ENCODE peak calls at places on chromosome 20, in five cellular contexts. S is Karpas-422, N is trophoblast cell, O is breast epithelium, W is uterus. U is an unnamed sample.
A peak's percentile ranks its signal among the peaks of the same experiment; 100 is the strongest.

GRCh38 chr20:1827974-1828785 is 67.0 kb upstream of the SIRPA start:
- DNase-seq in S (no peak), N (peak; percentile 73), O (peak; percentile 47), W (no peak), U (no peak)

GRCh38 chr20:40991181-40991889 is 37.3 kb upstream of the TOP1 start:
- DNase-seq in S (peak; percentile 99), N (no peak), O (no peak), W (no peak), U (peak; percentile 86)

GRCh38 chr20:59123011-59123676 is 40.5 kb upstream of the ZNF831 start:
- DNase-seq in S (no peak), N (no peak), O (no peak), W (no peak), U (no peak)

GRCh38 chr20:32494498-32495216 is 90.5 kb downstream of the NOL4L start:
- DNase-seq in S (no peak), N (no peak), O (no peak), W (no peak), U (no peak)

GRCh38 chr20:9634327-9634726 is 119.9 kb downstream of the LAMP5 start:
- DNase-seq in S (no peak), N (no peak), O (no peak), W (no peak), U (no peak)

GRCh38 chr20:57498425-57499400 is 26.2 kb downstream of the CTCFL start:
- DNase-seq in S (peak; percentile 88), N (no peak), O (no peak), W (no peak), U (peak; percentile 88)

GRCh38 chr20:11882651-11883050 is 35.0 kb upstream of the BTBD3 start:
- DNase-seq in S (no peak), N (no peak), O (no peak), W (no peak), U (no peak)

GRCh38 chr20:16368645-16369292 is 204.5 kb downstream of the KIF16B start:
- DNase-seq in S (no peak), N (no peak), O (no peak), W (no peak), U (no peak)

GRCh38 chr20:1860446-1860845 is 34.8 kb upstream of the SIRPA start:
- DNase-seq in S (no peak), N (no peak), O (peak; percentile 80), W (no peak), U (no peak)

GRCh38 chr20:59800309-59800708 is 133.1 kb downstream of the SYCP2 start:
- DNase-seq in S (no peak), N (no peak), O (no peak), W (no peak), U (no peak)

GRCh38 chr20:2032168-2032567 is 38.3 kb upstream of the PDYN start:
- DNase-seq in S (no peak), N (no peak), O (no peak), W (no peak), U (no peak)

GRCh38 chr20:24657878-24658620 is 188.6 kb downstream of the SYNDIG1 start:
- DNase-seq in S (no peak), N (no peak), O (no peak), W (no peak), U (no peak)

GRCh38 chr20:19975901-19976300 is 41.3 kb upstream of the NAA20 start:
- DNase-seq in S (no peak), N (no peak), O (no peak), W (no peak), U (no peak)

GRCh38 chr20:584375-585301 is 25.5 kb downstream of the TCF15 start:
- DNase-seq in S (no peak), N (no peak), O (no peak), W (no peak), U (peak; percentile 37)

GRCh38 chr20:12166053-12166717 is 248.5 kb downstream of the BTBD3 start:
- DNase-seq in S (no peak), N (peak; percentile 1), O (peak; percentile 21), W (peak; percentile 83), U (no peak)

GRCh38 chr20:31708839-31709534 is 13.7 kb downstream of the BCL2L1 start:
- DNase-seq in S (no peak), N (no peak), O (no peak), W (no peak), U (peak; percentile 95)

GRCh38 chr20:58017237-58017969 is 211.1 kb downstream of the ANKRD60 start:
- DNase-seq in S (no peak), N (peak; percentile 78), O (peak; percentile 96), W (no peak), U (no peak)

GRCh38 chr20:16219182-16219581 is 354.1 kb downstream of the KIF16B start:
- DNase-seq in S (no peak), N (no peak), O (no peak), W (no peak), U (no peak)

GRCh38 chr20:44475694-44476560 is at the start of gene TTPAL:
- DNase-seq in S (peak; percentile 96), N (peak; percentile 90), O (peak; percentile 86), W (peak; percentile 91), U (peak; percentile 93)

GRCh38 chr20:44217342-44218092 is 6.9 kb upstream of the OSER1 start:
- DNase-seq in S (peak; percentile 84), N (peak; percentile 56), O (peak; percentile 51), W (peak; percentile 32), U (peak; percentile 46)

GRCh38 chr20:2146080-2146867 is 44.6 kb downstream of the STK35 start:
- DNase-seq in S (no peak), N (no peak), O (no peak), W (no peak), U (no peak)

GRCh38 chr20:23097636-23098580 is 11.8 kb upstream of the CD93 start:
- DNase-seq in S (no peak), N (no peak), O (no peak), W (no peak), U (no peak)

GRCh38 chr20:54069501-54069971 is 858 bp downstream of the BCAS1 start:
- DNase-seq in S (no peak), N (no peak), O (no peak), W (no peak), U (no peak)

GRCh38 chr20:49245921-49246740 is 26.9 kb downstream of the DDX27 start:
- DNase-seq in S (peak; percentile 79), N (no peak), O (no peak), W (no peak), U (peak; percentile 59)

GRCh38 chr20:33684533-33685327 is 1.5 kb downstream of the E2F1 start:
- DNase-seq in S (peak; percentile 61), N (no peak), O (no peak), W (no peak), U (no peak)

GRCh38 chr20:47887064-47887463 is 101.8 kb upstream of the SULF2 start:
- DNase-seq in S (no peak), N (no peak), O (no peak), W (no peak), U (no peak)

GRCh38 chr20:59645316-59645715 is 41.0 kb downstream of the PHACTR3 start:
- DNase-seq in S (no peak), N (no peak), O (no peak), W (no peak), U (no peak)

GRCh38 chr20:9215539-9215938 is 146.7 kb downstream of the PLCB4 start:
- DNase-seq in S (peak; percentile 57), N (no peak), O (no peak), W (no peak), U (no peak)

GRCh38 chr20:55880361-55880760 is 125.0 kb downstream of the CBLN4 start:
- DNase-seq in S (no peak), N (no peak), O (peak; percentile 19), W (no peak), U (no peak)

GRCh38 chr20:48335421-48336090 is 492.2 kb downstream of the PREX1 start:
- DNase-seq in S (no peak), N (no peak), O (no peak), W (no peak), U (no peak)

GRCh38 chr20:3932277-3933073 is 43.3 kb downstream of the PANK2 start:
- DNase-seq in S (no peak), N (no peak), O (no peak), W (no peak), U (peak; percentile 44)

GRCh38 chr20:61279621-61280150 is 27.6 kb downstream of the CDH4 start:
- DNase-seq in S (no peak), N (no peak), O (no peak), W (no peak), U (no peak)

GRCh38 chr20:61271273-61272221 is 19.5 kb downstream of the CDH4 start:
- DNase-seq in S (no peak), N (no peak), O (no peak), W (no peak), U (no peak)

GRCh38 chr20:61278296-61278695 is 26.2 kb downstream of the CDH4 start:
- DNase-seq in S (no peak), N (no peak), O (no peak), W (no peak), U (no peak)

GRCh38 chr20:61274326-61274725 is 22.3 kb downstream of the CDH4 start:
- DNase-seq in S (no peak), N (no peak), O (no peak), W (no peak), U (no peak)
- H3K4me1 ChIP-seq in S (no peaks in the 10 kb centered on the region), N (no peaks in the 10 kb centered on the region), O (no peaks in the 10 kb centered on the region), W (no peaks in the 10 kb centered on the region), U (no peaks in the 10 kb centered on the region)

GRCh38 chr20:17964073-17964472 is 4.5 kb downstream of the SNX5 start:
- DNase-seq in S (no peak), N (no peak), O (no peak), W (no peak), U (no peak)
- H3K4me1 ChIP-seq in S (peaks cover 83% of the 10 kb centered on the region), N (peaks cover 6% of the 10 kb centered on the region), O (no peaks in the 10 kb centered on the region), W (peaks cover 2% of the 10 kb centered on the region), U (peaks cover 60% of the 10 kb centered on the region)

DNA sequence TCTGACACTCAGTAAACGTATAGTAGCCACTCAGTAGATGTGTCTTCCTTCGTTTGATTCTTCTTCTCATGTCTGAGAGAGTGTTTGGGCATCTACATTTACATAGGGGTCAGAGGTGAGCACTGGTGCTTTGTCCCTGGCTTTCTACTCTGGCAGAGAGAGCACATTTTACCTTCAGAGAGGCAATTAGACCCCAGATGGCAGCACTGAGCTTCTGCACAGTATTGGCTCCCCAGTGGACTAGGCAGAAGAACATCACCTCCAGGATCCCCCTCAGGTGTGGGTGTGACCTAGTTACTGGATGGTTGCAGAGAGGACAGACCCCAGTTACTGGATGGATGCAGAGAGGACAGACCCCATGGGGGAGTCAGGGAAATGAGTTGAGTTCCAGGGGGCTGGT is 327.2 kb downstream of the DHX35 start:
- DNase-seq in S (peak; percentile 81), N (no peak), O (no peak), W (no peak), U (peak; percentile 27)
- H3K4me1 ChIP-seq in S (no peaks in the 10 kb centered on the region), N (no peaks in the 10 kb centered on the region), O (no peaks in the 10 kb centered on the region), W (no peaks in the 10 kb centered on the region), U (no peaks in the 10 kb centered on the region)

GRCh38 chr20:46121531-46121930 is 3.4 kb downstream of the CD40 start:
- DNase-seq in S (no peak), N (peak; percentile 52), O (no peak), W (no peak), U (peak; percentile 34)
- H3K4me1 ChIP-seq in S (peaks cover 28% of the 10 kb centered on the region), N (peaks cover 22% of the 10 kb centered on the region), O (peaks cover 4% of the 10 kb centered on the region), W (no peaks in the 10 kb centered on the region), U (peaks cover 29% of the 10 kb centered on the region)

U was measured in MM.1S.